ENCODE peak calls at places on chromosome 10, in seven cellular contexts. D is SK-N-SH, V is H1, M is GM12878, L is HepG2, E is GM12891, A is K562. O is an unnamed sample.
A peak's percentile ranks its signal among the peaks of the same experiment; 100 is the strongest.

GRCh38 chr10:45375716-45376231 is 1.8 kb downstream of the ALOX5 start:
- DNase-seq in D (no peak), V (no peak), M (no peak), L (no peak), E (no peak), A (no peak), O (no peak)

GRCh38 chr10:117740088-117740487 is 197.5 kb downstream of the EMX2 start:
- DNase-seq in D (no peak), V (no peak), M (no peak), L (no peak), E (no peak), A (no peak), O (no peak)

GRCh38 chr10:51815723-51816122 is 116.3 kb upstream of the CSTF2T start:
- DNase-seq in D (no peak), V (no peak), M (no peak), L (no peak), E (no peak), A (no peak), O (no peak)

GRCh38 chr10:121325490-121326231 is 272.6 kb downstream of the FGFR2 start:
- DNase-seq in D (no peak), V (no peak), M (no peak), L (peak; percentile 12), E (no peak), A (no peak), O (no peak)

GRCh38 chr10:25071227-25071626 is 54.8 kb downstream of the THNSL1 start:
- DNase-seq in D (no peak), V (no peak), M (no peak), L (no peak), E (no peak), A (no peak), O (no peak)

GRCh38 chr10:133405844-133406527 is 12.0 kb downstream of the MTG1 start:
- DNase-seq in D (no peak), V (no peak), M (no peak), L (no peak), E (no peak), A (no peak), O (no peak)

GRCh38 chr10:13717936-13718772 is 131.4 kb downstream of the PRPF18 start:
- DNase-seq in D (no peak), V (no peak), M (no peak), L (peak; percentile 7), E (no peak), A (no peak), O (no peak)

GRCh38 chr10:78973901-78974408 is 94.8 kb upstream of the ZMIZ1 start:
- DNase-seq in D (no peak), V (peak; percentile 71), M (no peak), L (peak; percentile 93), E (peak; percentile 49), A (peak; percentile 80), O (peak; percentile 46)

GRCh38 chr10:10609379-10609955 is 408.2 kb upstream of the CELF2 start:
- DNase-seq in D (no peak), V (no peak), M (no peak), L (no peak), E (no peak), A (no peak), O (no peak)

GRCh38 chr10:92173996-92174395 is 116.9 kb downstream of the CPEB3 start:
- DNase-seq in D (no peak), V (no peak), M (no peak), L (no peak), E (no peak), A (no peak), O (no peak)

GRCh38 chr10:5890519-5890878 is 456 bp downstream of the FBH1 start:
- DNase-seq in D (peak; percentile 66), V (no peak), M (no peak), L (peak; percentile 29), E (no peak), A (no peak), O (no peak)

GRCh38 chr10:6755891-6756460 is 175.9 kb upstream of the PRKCQ start:
- DNase-seq in D (no peak), V (no peak), M (no peak), L (no peak), E (no peak), A (no peak), O (no peak)

GRCh38 chr10:6013413-6014192 is 36.3 kb upstream of the IL15RA start:
- DNase-seq in D (peak; percentile 36), V (no peak), M (no peak), L (no peak), E (no peak), A (peak; percentile 39), O (no peak)

GRCh38 chr10:6050801-6051445 is 11.2 kb downstream of the IL2RA start:
- DNase-seq in D (peak; percentile 31), V (no peak), M (peak; percentile 89), L (peak; percentile 41), E (peak; percentile 52), A (peak; percentile 23), O (peak; percentile 60)

GRCh38 chr10:80513106-80513505 is 24.6 kb upstream of the SH2D4B start:
- DNase-seq in D (no peak), V (no peak), M (no peak), L (no peak), E (no peak), A (no peak), O (no peak)

GRCh38 chr10:69696073-69696731 is 66.2 kb downstream of the FAM241B start:
- DNase-seq in D (no peak), V (peak; percentile 23), M (no peak), L (peak; percentile 70), E (no peak), A (peak; percentile 85), O (no peak)

GRCh38 chr10:126216221-126216701 is 172.0 kb downstream of the ADAM12 start:
- DNase-seq in D (no peak), V (no peak), M (no peak), L (no peak), E (no peak), A (no peak), O (no peak)

GRCh38 chr10:36574212-36574611 is 551.2 kb upstream of the ANKRD30A start:
- DNase-seq in D (no peak), V (no peak), M (no peak), L (no peak), E (no peak), A (no peak), O (no peak)

GRCh38 chr10:1205450-1206030 is 149.4 kb downstream of the WDR37 start:
- DNase-seq in D (no peak), V (no peak), M (no peak), L (no peak), E (no peak), A (no peak), O (no peak)

GRCh38 chr10:70360215-70360614 is 22.2 kb downstream of the LRRC20 start:
- DNase-seq in D (no peak), V (no peak), M (no peak), L (no peak), E (no peak), A (no peak), O (no peak)

GRCh38 chr10:116444527-116445142 is 17.0 kb downstream of the PNLIPRP3 start:
- DNase-seq in D (peak; percentile 49), V (no peak), M (peak; percentile 3), L (peak; percentile 23), E (peak; percentile 19), A (peak; percentile 40), O (no peak)

GRCh38 chr10:108801775-108802516 is 1121.4 kb downstream of the XPNPEP1 start:
- DNase-seq in D (no peak), V (no peak), M (no peak), L (no peak), E (no peak), A (no peak), O (no peak)

DNA sequence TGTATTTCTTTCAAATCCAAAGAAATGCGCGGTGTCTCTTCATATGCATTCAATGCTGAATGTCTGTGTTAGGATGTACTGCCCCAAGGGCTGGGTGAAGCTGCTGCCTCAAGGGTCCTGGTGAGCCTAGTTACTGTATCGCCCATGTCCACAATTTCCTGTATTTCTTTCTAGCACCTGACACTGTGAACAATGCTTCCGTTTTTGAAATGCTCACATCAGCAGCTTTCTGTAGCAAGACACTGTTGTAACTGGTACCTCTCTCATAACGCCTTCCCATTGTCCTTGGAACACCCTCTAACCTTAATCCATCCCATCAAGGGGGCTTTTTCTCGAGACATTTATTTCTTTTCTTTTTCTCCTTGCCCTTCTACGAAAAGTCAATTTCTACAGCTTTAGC is 25.1 kb downstream of the NRP1 start:
- DNase-seq in D (no peak), V (no peak), M (no peak), L (no peak), E (no peak), A (no peak), O (no peak)
- TF ChIP-seq POLR2AphosphoS5 in D (no peak), V (no peak), M (no peak), L (no peak), E (no peak), A (no peak), O (no peak)

GRCh38 chr10:15043674-15044073 is at the start of gene OLAH:
- DNase-seq in D (no peak), V (no peak), M (no peak), L (no peak), E (no peak), A (no peak), O (no peak)

GRCh38 chr10:15046626-15047025 is 2.9 kb downstream of the OLAH start:
- DNase-seq in D (no peak), V (no peak), M (no peak), L (no peak), E (no peak), A (no peak), O (no peak)

DNA sequence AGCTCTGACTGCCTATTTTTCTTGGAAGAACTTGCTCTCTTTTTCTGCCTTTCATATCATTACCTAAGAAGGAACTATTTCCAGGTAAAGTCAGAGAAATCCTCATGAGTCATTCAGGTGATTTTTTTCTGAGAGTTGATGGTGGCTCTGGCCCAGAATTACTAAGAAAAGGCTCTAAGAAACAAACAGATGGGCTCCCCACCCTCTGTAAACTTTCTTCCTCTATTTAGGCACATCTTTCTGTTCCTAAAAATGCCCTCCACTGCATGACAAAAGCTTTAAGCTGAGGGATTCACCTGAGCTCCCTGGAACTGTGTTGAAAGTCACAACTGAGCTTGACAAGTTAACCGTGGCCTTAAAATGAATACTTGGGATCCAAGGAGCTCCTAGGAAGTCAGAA is 1.6 kb downstream of the OLAH start:
- DNase-seq in D (no peak), V (no peak), M (no peak), L (no peak), E (no peak), A (no peak), O (no peak)
- TF ChIP-seq TAF1 in D (no peak), V (no peak), M (no peak), L (no peak), E (no peak), A (no peak), O (no peak)

GRCh38 chr10:124744047-124744687 is at the start of gene FAM53B:
- DNase-seq in D (peak; percentile 92), V (no peak), M (no peak), L (no peak), E (peak; percentile 69), A (peak; percentile 81), O (peak; percentile 72)
- TF ChIP-seq POLR2AphosphoS5 in D (peak; percentile 16), V (no peak), M (no peak), L (no peak), E (no peak), A (no peak), O (no peak)

DNA sequence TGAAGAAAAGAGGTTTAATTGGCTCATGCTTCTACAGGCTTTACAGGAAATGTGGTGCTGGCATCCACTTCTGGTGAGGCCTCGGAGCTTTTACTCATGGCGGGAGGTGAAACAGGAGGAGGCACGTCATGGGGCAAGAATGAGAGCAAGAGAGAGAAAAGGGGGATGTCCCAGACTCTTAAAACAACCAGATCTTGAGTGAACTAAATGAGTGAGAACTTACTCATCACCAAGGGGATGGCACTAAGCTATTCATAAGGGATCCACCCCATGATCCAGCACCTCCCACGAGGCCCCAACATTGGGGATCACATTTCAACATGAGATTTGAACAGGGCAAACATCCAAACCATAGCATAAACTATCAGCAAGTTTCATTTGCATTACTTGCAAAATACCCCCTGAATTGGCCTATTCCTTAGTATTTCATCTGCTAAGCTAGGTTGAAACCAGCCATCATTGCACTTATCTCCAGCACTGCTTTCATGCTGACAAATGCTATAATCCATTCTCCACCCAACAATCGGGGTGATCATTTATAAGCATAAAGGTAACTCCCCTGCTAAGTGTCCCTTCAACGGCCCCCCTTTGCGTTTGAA is 179.0 kb downstream of the NOC3L start:
- DNase-seq in D (no peak), V (no peak), M (no peak), L (no peak), E (no peak), A (no peak), O (no peak)
- TF ChIP-seq TAF1 in D (no peak), V (no peak), M (no peak), L (no peak), E (no peak), A (no peak), O (no peak)